ENCODE peak calls at places on chromosome X, in five cellular contexts. B, Y, A, D and W are unnamed samples.

GRCh38 chrX:150456466-150456865 is 93.3 kb downstream of the MAMLD1 start:
- DNase-seq in A (no peak), Y (no peak), B (no peak), D (no peak), W (peak; percentile 10)

GRCh38 chrX:152900937-152901445 is 3.1 kb downstream of the ZNF185 start:
- DNase-seq in B (no peak), Y (no peak), D (no peak), A (no peak), W (no peak)

GRCh38 chrX:100316987-100317386 is 93.1 kb downstream of the PCDH19 start:
- DNase-seq in A (no peak), B (no peak), Y (no peak), D (no peak), W (no peak)

GRCh38 chrX:96474357-96475125 is 210.1 kb upstream of the DIAPH2 start:
- DNase-seq in B (no peak), D (no peak), A (no peak), Y (no peak), W (no peak)

GRCh38 chrX:18873189-18873791 is 110.6 kb downstream of the PHKA2 start:
- DNase-seq in B (peak; percentile 76), A (no peak), Y (no peak), D (no peak), W (peak; percentile 31)

GRCh38 chrX:130680164-130681035 is 222.6 kb downstream of the ENOX2 start:
- DNase-seq in A (no peak), D (no peak), Y (no peak), B (no peak), W (no peak)

GRCh38 chrX:100404851-100405250 is 5.2 kb downstream of the PCDH19 start:
- DNase-seq in A (no peak), D (no peak), Y (no peak), B (no peak), W (no peak)

GRCh38 chrX:107676559-107677378 is 48.5 kb downstream of the PRPS1 start:
- DNase-seq in B (peak; percentile 62), Y (peak; percentile 75), A (peak; percentile 32), D (peak; percentile 35), W (peak; percentile 54)

GRCh38 chrX:153921511-153922285 is 4.4 kb downstream of the ARHGAP4 start:
- DNase-seq in B (peak; percentile 78), D (no peak), A (no peak), Y (no peak), W (no peak)

GRCh38 chrX:153919281-153919680 is 6.8 kb downstream of the ARHGAP4 start:
- DNase-seq in B (no peak), D (no peak), A (no peak), Y (no peak), W (no peak)

GRCh38 chrX:153922286-153922573 is 3.8 kb downstream of the ARHGAP4 start:
- DNase-seq in A (no peak), Y (no peak), D (no peak), B (no peak), W (no peak)

GRCh38 chrX:153920546-153920945 is 5.5 kb downstream of the ARHGAP4 start:
- DNase-seq in B (no peak), A (no peak), D (no peak), Y (no peak), W (no peak)

GRCh38 chrX:153921070-153921469 is 5.0 kb downstream of the ARHGAP4 start:
- DNase-seq in Y (no peak), D (no peak), A (no peak), B (peak; percentile 47), W (no peak)
- H3K27ac ChIP-seq in Y (no peak overlapping the region), D (no peak overlapping the region), A (no peak overlapping the region), B (no peak overlapping the region), W (no peak overlapping the region)

DNA sequence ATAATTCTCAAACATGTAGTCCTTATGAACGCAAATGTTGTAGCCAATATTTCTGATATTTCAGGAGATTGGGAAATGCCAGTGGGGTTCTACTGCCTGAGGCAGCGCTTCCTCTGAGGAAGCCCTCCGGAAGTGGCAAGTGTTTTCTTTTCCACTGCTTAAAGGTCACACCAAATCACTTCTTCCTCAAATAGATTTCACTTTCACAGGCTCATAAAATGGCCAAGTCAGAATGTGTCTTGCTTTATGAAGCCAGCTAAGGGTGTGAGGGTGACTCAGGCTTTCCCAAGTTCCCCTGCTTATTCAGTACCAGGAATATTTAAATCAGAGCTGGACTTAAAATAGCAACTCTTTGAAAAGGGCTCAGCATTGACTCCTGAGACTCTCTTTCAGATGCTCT is 514.2 kb upstream of the DIPK2B start:
- DNase-seq in Y (peak; percentile 32), A (no peak), B (no peak), D (no peak), W (no peak)
- H3K27ac ChIP-seq in Y (no peak overlapping the region), A (no peak overlapping the region), B (peak overlapping the region; percentile 99), D (no peak overlapping the region), W (peak overlapping the region; percentile 35)

DNA sequence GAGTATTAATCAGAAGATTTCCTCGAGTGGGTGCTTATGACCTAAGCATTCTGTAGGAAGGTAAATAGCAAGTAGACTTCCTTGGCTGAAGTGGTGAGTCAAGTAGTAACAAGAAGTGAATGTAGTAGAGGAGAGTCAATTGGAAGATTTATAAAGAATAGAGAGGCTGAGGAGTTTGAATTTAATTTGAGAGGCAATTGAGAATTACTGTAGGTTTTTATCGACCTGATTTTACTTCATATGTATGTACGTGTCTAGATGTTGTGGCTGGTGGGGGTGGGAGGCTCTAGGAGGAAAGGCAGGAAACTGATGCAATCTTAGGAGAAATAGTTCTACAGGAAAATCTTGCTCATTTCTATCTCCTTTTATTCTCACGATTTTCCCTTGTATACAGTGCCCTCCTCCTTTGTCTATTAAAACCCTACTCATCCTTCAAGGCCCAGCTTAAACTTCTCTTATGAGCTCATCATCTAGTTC is 8.7 kb downstream of the OGT start:
- DNase-seq in A (no peak), B (no peak), D (no peak), Y (no peak), W (no peak)
- H3K27ac ChIP-seq in A (peak overlapping the region; percentile 43), B (peak overlapping the region; percentile 81), D (no peak overlapping the region), Y (peak overlapping the region; percentile 25), W (peak overlapping the region; percentile 82)

GRCh38 chrX:56569378-56570061 is 6.1 kb downstream of the UBQLN2 start:
- DNase-seq in D (no peak), Y (no peak), A (no peak), B (no peak), W (no peak)

GRCh38 chrX:56563231-56564116 is at the start of gene UBQLN2:
- DNase-seq in B (peak; percentile 77), D (peak; percentile 80), Y (peak; percentile 82), A (peak; percentile 68), W (no peak)

GRCh38 chrX:56564182-56564885 is 907 bp downstream of the UBQLN2 start:
- DNase-seq in Y (peak; percentile 23), A (peak; percentile 2), B (peak; percentile 27), D (peak; percentile 27), W (peak; percentile 49)

GRCh38 chrX:56564921-56565861 is 1.8 kb downstream of the UBQLN2 start:
- DNase-seq in B (peak; percentile 24), A (no peak), Y (peak; percentile 21), D (no peak), W (no peak)
- H3K27ac ChIP-seq in B (no peak overlapping the region), A (peak overlapping the region; percentile 94), Y (no peak overlapping the region), D (peak overlapping the region; percentile 94), W (peak overlapping the region; percentile 91)

GRCh38 chrX:55451626-55451989 is 319 bp upstream of the MAGEH1 start:
- DNase-seq in Y (no peak), B (no peak), A (no peak), D (no peak), W (no peak)
- H3K27ac ChIP-seq in Y (peak overlapping the region; percentile 68), B (peak overlapping the region; percentile 72), A (peak overlapping the region; percentile 85), D (peak overlapping the region; percentile 81), W (no peak overlapping the region)

GRCh38 chrX:65635824-65636223 is 31.6 kb upstream of the MSN start:
- DNase-seq in B (no peak), A (no peak), D (no peak), Y (no peak), W (no peak)
- H3K27ac ChIP-seq in B (no peak overlapping the region), A (no peak overlapping the region), D (no peak overlapping the region), Y (no peak overlapping the region), W (no peak overlapping the region)

DNA sequence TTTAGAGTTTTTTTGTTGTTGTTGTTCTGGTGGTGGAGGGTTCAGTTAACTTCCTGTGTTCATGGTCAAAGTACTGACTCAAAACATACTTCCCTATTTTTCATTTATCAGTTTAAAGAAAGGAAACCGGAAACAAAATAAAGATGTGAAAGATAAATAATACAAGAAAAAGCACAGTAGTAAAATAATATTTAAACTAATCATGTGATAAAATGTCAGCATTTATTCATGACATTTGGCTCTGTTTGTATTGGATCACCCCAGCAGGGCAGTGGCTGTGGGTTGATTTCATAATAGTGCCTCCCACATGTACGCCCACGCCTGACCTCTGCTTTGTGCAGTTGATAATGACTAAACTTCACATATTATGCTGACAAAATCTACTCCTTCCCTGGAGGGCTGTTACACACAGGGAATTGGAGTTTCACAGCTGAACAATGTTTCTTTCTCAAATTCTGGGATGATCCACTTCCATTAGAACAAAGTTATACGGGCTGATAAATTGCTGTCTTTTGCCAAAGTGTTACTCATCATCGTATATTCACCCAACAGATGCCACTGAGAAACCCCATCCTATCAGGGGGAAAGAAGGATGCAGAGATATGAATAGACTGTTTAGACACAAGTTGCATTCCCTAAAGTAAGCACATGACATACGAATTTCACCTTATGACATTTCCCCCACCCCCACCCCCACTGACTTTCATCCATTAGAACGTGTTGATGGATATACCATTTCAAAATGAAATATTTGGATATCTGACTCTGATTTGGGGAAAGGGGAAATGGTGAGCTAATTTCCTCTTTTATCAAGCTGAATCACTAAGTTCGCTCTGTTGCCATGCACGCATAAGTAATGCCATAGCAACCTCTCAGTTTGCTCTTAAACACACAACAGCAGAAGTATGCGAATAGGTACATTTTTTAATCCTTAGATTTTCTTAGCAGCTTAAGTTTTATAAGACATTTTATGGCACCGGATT is 48.4 kb downstream of the AMELX start:
- DNase-seq in Y (peak; percentile 30), A (no peak), D (no peak), B (no peak), W (no peak)
- H3K27ac ChIP-seq in Y (no peak overlapping the region), A (no peak overlapping the region), D (no peak overlapping the region), B (peak overlapping the region; percentile 84), W (peak overlapping the region; percentile 78)

GRCh38 chrX:9785252-9785943 is 831 bp upstream of the SHROOM2 start:
- DNase-seq in Y (no peak), D (no peak), A (no peak), B (peak; percentile 36), W (no peak)
- H3K27ac ChIP-seq in Y (no peak overlapping the region), D (no peak overlapping the region), A (no peak overlapping the region), B (no peak overlapping the region), W (no peak overlapping the region)